ENCODE peak calls at places on chromosomes 12 and 14, in seven cellular contexts. I is HCT116, J is H1, B is GM12878, Q is K562, D is SK-N-SH, Z is HepG2. A is an unnamed sample.

GRCh38 chr14:75047506-75047905 is 3.8 kb downstream of the MLH3 start:
- DNase-seq in I (no peak), J (no peak), B (no peak), Q (no peak), D (no peak), Z (no peak), A (no peak)

GRCh38 chr14:103894723-103895059 is 33.6 kb upstream of the TDRD9 start:
- DNase-seq in I (no peak), J (no peak), B (no peak), Q (no peak), D (peak; percentile 31), Z (no peak), A (no peak)

GRCh38 chr12:26116829-26117228 is 8.0 kb downstream of the BHLHE41 start:
- DNase-seq in I (no peak), J (no peak), B (no peak), Q (peak; percentile 41), D (no peak), Z (no peak), A (no peak)

GRCh38 chr12:121038861-121039654 is at the start of gene OASL:
- DNase-seq in I (no peak), J (no peak), B (peak; percentile 63), Q (no peak), D (peak; percentile 34), Z (no peak), A (peak; percentile 64)

GRCh38 chr14:85762523-85762922 is 232.6 kb downstream of the FLRT2 start:
- DNase-seq in I (no peak), J (no peak), B (no peak), Q (no peak), D (no peak), Z (no peak), A (no peak)

GRCh38 chr12:105214670-105215375 is 21.2 kb downstream of the APPL2 start:
- DNase-seq in I (no peak), J (no peak), B (no peak), Q (no peak), D (no peak), Z (peak; percentile 59), A (peak; percentile 65)

GRCh38 chr12:88052686-88053085 is 23.5 kb upstream of the C12orf50 start:
- DNase-seq in I (peak; percentile 27), J (no peak), B (no peak), Q (peak; percentile 19), D (peak; percentile 30), Z (peak; percentile 30), A (no peak)

GRCh38 chr12:28239918-28240317 is 49.7 kb downstream of the CCDC91 start:
- DNase-seq in I (no peak), J (no peak), B (no peak), Q (no peak), D (no peak), Z (no peak), A (no peak)

GRCh38 chr12:54526800-54527630 is 22.4 kb upstream of the PDE1B start:
- DNase-seq in I (peak; percentile 53), J (peak; percentile 78), B (no peak), Q (peak; percentile 59), D (no peak), Z (peak; percentile 23), A (no peak)

GRCh38 chr12:93125126-93125525 is 196.0 kb upstream of the EEA1 start:
- DNase-seq in I (no peak), J (no peak), B (no peak), Q (no peak), D (no peak), Z (no peak), A (no peak)

DNA sequence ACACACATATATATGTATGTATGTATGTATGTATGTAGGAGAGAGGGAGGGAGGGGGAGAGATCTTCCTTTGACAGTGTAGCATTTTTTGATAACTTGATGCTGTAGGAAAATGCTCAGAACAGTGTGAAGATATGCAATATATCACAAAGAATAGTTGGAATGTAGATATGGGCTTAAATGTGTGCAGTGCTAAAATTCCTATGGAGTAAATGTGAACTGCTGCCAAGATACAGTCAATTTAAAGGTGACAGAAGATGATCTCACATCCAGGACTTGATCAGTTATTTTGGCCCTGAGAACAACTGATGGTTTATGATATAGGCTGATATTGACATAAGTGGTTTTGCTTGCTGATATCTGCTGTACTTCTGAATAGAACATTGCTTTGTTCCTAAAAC is 84.2 kb downstream of the DAAM1 start:
- DNase-seq in I (no peak), J (no peak), B (no peak), Q (no peak), D (no peak), Z (no peak), A (no peak)
- TF ChIP-seq JUND in I (no peak), J (no peak), B (no peak), Q (no peak), D (no peak), Z (no peak), A (no peak)

GRCh38 chr12:123089631-123090353 is 61.1 kb downstream of the PITPNM2 start:
- DNase-seq in I (peak; percentile 90), J (no peak), B (no peak), Q (peak; percentile 75), D (no peak), Z (peak; percentile 88), A (no peak)
- TF ChIP-seq JUND in I (peak; percentile 96), J (no peak), B (no peak), Q (peak; percentile 86), D (peak; percentile 92), Z (peak; percentile 35), A (no peak)

DNA sequence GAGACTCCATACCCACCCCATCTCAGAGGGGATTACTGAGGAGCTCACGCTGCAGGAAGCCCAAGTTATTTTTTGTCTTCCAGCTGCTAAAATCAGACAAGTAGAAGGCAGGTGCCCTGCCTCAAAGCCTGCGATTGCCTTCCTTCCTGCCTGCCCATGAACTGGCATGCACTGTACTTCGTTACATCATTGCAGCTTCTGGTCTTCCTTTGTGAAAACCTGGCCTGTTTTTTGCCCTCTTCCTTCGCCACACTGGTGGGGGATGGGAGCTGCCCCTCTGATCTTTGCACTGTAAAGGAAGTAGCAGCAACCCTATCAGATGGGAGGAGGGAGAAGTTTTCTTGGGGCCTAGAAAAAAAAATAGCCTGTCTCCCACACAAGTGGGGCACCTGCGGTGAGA is 1098.7 kb downstream of the BCL11B start:
- DNase-seq in I (no peak), J (no peak), B (no peak), Q (no peak), D (no peak), Z (no peak), A (no peak)
- TF ChIP-seq JUND in I (no peak), J (no peak), B (no peak), Q (no peak), D (no peak), Z (no peak), A (no peak)

DNA sequence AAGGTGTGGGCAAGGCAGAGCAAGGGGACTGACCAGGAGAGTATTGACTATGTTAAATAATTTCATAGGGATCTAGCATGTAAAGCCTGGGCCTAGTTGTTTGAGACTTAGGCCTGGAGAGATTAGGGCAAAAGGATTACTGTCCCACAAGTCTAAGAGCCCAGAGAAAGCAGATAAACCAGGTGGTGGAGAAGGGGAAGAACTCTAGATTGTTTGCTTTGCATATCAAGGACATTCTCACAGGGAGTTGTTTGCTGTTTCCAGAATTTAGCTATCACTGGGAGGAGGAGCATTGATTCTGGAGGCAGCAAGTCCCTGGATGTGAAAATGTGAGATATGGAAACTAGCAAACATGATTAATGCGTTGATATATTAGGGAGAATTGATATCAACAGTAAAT is 1666.9 kb upstream of the FLRT2 start:
- DNase-seq in I (no peak), J (no peak), B (no peak), Q (no peak), D (no peak), Z (no peak), A (no peak)
- TF ChIP-seq JUND in I (no peak), J (no peak), B (no peak), Q (no peak), D (no peak), Z (no peak), A (no peak)

DNA sequence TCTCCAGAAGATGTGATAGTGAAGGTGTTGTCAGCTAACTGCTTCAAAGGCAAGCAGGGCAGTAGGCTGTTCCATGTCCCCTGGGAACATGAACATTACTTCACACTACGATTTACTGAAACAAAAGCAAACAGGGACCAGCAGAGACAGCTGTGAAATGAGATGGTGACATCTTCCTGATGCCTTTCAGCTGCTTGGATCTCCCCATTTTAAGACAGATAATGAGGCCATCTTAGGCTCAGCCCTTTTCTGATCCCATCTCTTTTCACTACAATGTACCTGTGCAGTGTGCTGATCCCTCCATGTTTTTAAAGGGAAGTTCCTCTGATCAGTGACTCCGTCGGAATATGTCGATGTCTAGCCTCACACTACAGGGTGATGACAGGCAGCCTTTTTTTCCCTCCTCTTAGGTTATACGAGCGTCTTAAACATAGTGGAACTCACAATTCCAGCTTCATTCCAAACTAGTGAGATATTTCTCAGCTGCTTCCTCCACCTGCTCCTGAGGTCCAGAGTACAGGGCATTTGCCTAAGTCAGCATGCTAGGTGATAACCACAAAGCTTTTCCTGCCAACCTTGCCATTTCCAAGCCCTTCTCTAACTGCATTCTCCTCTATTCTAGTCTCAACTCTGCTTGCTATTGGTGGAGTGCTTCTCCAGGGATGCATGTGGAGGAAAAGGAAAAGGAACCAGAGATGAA is 87.6 kb upstream of the EGLN3 start:
- DNase-seq in I (no peak), J (no peak), B (no peak), Q (no peak), D (no peak), Z (peak; percentile 86), A (no peak)
- TF ChIP-seq JUND in I (no peak), J (no peak), B (no peak), Q (no peak), D (no peak), Z (peak; percentile 95), A (no peak)

GRCh38 chr12:3035815-3036702 is 41.1 kb upstream of the TSPAN9 start:
- DNase-seq in I (no peak), J (no peak), B (no peak), Q (no peak), D (peak; percentile 52), Z (no peak), A (no peak)

GRCh38 chr12:3034067-3034750 is 43.0 kb upstream of the TSPAN9 start:
- DNase-seq in I (peak; percentile 31), J (peak; percentile 54), B (no peak), Q (peak; percentile 74), D (peak; percentile 92), Z (peak; percentile 55), A (peak; percentile 75)

GRCh38 chr12:3036901-3037600 is 40.1 kb upstream of the TSPAN9 start:
- DNase-seq in I (no peak), J (no peak), B (no peak), Q (no peak), D (no peak), Z (no peak), A (no peak)

GRCh38 chr12:3033538-3033865 is 43.7 kb upstream of the TSPAN9 start:
- DNase-seq in I (no peak), J (no peak), B (no peak), Q (no peak), D (no peak), Z (no peak), A (no peak)

GRCh38 chr12:3035171-3035570 is 42.0 kb upstream of the TSPAN9 start:
- DNase-seq in I (no peak), J (no peak), B (no peak), Q (no peak), D (no peak), Z (no peak), A (peak; percentile 44)
- TF ChIP-seq JUND in I (no peak), J (no peak), B (no peak), Q (no peak), D (no peak), Z (no peak), A (no peak)

DNA sequence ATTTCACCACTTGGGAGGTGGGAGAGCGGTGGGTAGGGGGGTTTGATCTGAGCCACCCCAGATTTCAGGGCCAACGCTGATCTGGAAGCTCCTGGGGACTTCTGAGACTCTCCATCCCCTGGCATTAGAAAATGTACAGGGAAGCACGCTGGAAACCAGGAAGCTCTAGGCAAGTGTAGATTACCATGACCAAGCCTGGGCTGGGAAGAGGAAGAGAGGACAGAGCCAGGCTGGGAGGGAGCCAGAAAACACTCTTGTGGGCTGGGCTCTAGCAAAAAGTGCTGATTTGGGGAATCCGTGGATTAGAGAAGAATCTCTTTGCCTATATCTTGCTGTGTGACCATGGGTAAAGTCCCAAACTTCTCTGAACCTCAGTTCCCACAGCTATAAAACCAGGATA is 236.7 kb downstream of the BCL11B start:
- DNase-seq in I (no peak), J (no peak), B (no peak), Q (no peak), D (no peak), Z (no peak), A (no peak)
- TF ChIP-seq JUND in I (no peak), J (no peak), B (no peak), Q (no peak), D (no peak), Z (no peak), A (no peak)